ENCODE peak calls at places on chromosomes 13 and 19, in nine cellular contexts. D, P, J, S, V, L, I, Y and X are unnamed samples.

GRCh38 chr19:16626796-16627193 is 1.2 kb downstream of the MED26 start:
- DNase-seq in D (no peak), P (peak; percentile 23), J (peak; percentile 21), S (no peak), V (no peak), L (no peak), I (no peak), Y (no peak), X (peak; percentile 39)

GRCh38 chr19:31595521-31595920 is 246.3 kb upstream of the TSHZ3 start:
- DNase-seq in D (no peak), P (no peak), J (no peak), S (no peak), V (no peak), L (no peak), I (no peak), Y (no peak), X (no peak)

GRCh38 chr19:4866595-4867424 is 657 bp downstream of the PLIN3 start:
- DNase-seq in D (peak; percentile 64), P (peak; percentile 72), J (peak; percentile 80), S (peak; percentile 68), V (peak; percentile 82), L (no peak), I (peak; percentile 42), Y (peak; percentile 78), X (peak; percentile 77)

GRCh38 chr19:33690461-33691427 is 69.0 kb downstream of the CHST8 start:
- DNase-seq in D (no peak), P (no peak), J (no peak), S (no peak), V (no peak), L (no peak), I (no peak), Y (no peak), X (no peak)

GRCh38 chr13:63107163-63107935 is 1691.7 kb upstream of the PCDH20 start:
- DNase-seq in D (no peak), P (no peak), J (no peak), S (no peak), V (no peak), L (no peak), I (no peak), Y (no peak), X (no peak)

GRCh38 chr19:11269408-11269807 is 7.1 kb upstream of the DOCK6 start:
- DNase-seq in D (no peak), P (peak; percentile 48), J (no peak), S (no peak), V (no peak), L (no peak), I (no peak), Y (no peak), X (no peak)

GRCh38 chr13:36795463-36795862 is 23.6 kb upstream of the RFXAP start:
- DNase-seq in D (no peak), P (no peak), J (no peak), S (no peak), V (no peak), L (no peak), I (no peak), Y (no peak), X (no peak)

GRCh38 chr13:24670927-24671326 is 9.3 kb upstream of the ATP12A start:
- DNase-seq in D (no peak), P (peak; percentile 33), J (peak; percentile 77), S (no peak), V (peak; percentile 52), L (no peak), I (no peak), Y (no peak), X (peak; percentile 53)

GRCh38 chr19:42229855-42230331 is 9.8 kb downstream of the ZNF526 start:
- DNase-seq in D (no peak), P (no peak), J (no peak), S (no peak), V (no peak), L (no peak), I (no peak), Y (no peak), X (no peak)

GRCh38 chr19:6677924-6678689 is 8.1 kb upstream of the TNFSF14 start:
- DNase-seq in D (no peak), P (no peak), J (peak; percentile 67), S (no peak), V (no peak), L (no peak), I (no peak), Y (peak; percentile 71), X (no peak)

GRCh38 chr13:39023761-39024160 is 14.1 kb downstream of the PROSER1 start:
- DNase-seq in D (no peak), P (no peak), J (no peak), S (peak; percentile 41), V (no peak), L (no peak), I (no peak), Y (no peak), X (peak; percentile 7)
- H3K36me3 ChIP-seq in D (no peaks in the 10 kb centered on the region), P (peaks cover 48% of the 10 kb centered on the region), J (peaks cover 34% of the 10 kb centered on the region), S (no peaks in the 10 kb centered on the region), V (peaks cover 70% of the 10 kb centered on the region), L (peaks cover 32% of the 10 kb centered on the region), I (peaks cover 63% of the 10 kb centered on the region), Y (no peaks in the 10 kb centered on the region), X (peaks cover 84% of the 10 kb centered on the region)

GRCh38 chr13:67469623-67470022 is 239.5 kb upstream of the PCDH9 start:
- DNase-seq in D (no peak), P (no peak), J (no peak), S (no peak), V (no peak), L (no peak), I (no peak), Y (no peak), X (no peak)
- H3K9me3 ChIP-seq in D (peaks cover 4% of the 10 kb centered on the region), P (no peaks in the 10 kb centered on the region), J (no peaks in the 10 kb centered on the region), S (no peaks in the 10 kb centered on the region), V (no peaks in the 10 kb centered on the region), L (no peaks in the 10 kb centered on the region), I (no peaks in the 10 kb centered on the region), Y (peaks cover 3% of the 10 kb centered on the region), X (no peaks in the 10 kb centered on the region)

DNA sequence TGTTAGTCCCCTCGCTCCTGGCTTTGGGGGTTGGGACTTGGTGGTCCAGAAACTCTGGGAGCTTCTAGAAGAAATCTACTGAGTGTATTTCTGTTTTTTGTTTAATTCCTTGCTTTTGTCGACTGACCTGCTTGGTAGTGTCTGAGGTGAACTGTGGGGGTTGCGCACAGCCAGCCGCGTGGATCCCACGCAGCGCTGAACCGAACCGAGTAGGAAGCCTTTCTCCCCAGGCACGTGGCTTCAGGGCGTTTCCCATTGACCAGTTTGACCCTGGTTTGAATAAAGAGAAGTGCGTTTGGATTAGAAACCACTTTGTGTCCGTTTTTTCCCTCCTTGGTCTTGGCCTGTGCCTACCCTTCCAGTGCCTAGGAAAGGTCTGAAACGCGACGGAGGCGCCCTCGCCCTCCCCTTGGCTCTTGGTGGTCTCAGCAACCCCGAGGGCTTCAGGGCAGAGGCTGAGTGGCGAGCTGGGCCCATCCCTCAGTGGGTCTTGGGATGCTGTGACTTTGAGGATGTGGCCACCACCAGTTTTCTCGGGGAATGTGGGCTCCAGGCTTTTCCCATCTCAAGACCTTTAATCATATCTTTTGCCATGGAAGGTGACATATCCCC is 2.7 kb upstream of the RPS15 start:
- DNase-seq in D (no peak), P (no peak), J (no peak), S (no peak), V (no peak), L (no peak), I (no peak), Y (no peak), X (no peak)
- H3K36me3 ChIP-seq in D (peaks cover 5% of the 10 kb centered on the region), P (peaks cover 26% of the 10 kb centered on the region), J (no peaks in the 10 kb centered on the region), S (peaks cover 5% of the 10 kb centered on the region), V (peaks cover 63% of the 10 kb centered on the region), L (peaks cover 41% of the 10 kb centered on the region), I (peaks cover 69% of the 10 kb centered on the region), Y (no peaks in the 10 kb centered on the region), X (peaks cover 51% of the 10 kb centered on the region)

DNA sequence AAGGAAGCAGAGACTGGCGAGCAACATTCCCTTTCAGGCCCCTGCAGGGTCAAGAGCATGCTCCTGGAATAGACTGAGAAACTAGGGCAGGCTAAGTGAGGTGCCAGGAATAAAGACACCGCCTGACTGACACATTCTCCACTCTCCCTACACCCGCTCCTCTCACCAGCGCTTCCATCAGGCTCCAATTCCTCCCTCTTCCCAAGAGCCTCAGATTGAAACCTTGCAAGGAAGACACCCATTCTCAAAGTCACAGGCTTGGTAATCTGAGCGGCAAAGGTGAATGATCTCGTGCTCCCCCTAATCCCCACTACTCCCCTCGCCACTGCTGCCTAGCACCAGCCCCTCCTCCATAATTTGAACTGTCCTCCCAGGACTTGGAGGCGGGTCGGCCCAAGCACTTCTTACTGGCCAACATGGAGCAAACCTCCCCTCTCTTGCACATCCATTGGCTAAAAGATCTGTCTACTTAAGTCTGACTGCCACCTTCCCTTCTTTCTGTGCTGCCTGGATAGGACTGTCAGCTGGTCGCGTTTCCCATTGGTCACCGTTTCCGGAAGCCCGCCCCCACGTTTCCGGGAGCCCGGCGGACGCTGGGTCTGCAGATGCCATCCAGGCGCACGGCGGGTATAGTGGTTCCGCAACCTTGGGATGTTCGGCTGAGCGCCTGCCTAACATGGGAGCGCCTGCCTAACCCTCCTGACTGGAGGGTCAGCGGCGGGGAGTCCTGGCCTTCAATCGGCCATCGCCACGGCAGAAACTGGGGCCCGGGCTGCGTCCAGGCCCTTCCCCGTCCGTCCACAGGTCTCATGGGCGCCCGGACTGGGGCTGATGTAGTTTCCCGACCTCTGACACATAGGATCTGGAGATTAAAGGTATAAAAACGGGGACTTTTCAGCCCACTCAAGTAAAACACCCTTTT is 33.6 kb downstream of the ZNF383 start:
- DNase-seq in D (peak; percentile 77), P (peak; percentile 72), J (no peak), S (peak; percentile 48), V (peak; percentile 65), L (peak; percentile 11), I (no peak), Y (peak; percentile 51), X (peak; percentile 95)
- H3K9me3 ChIP-seq in D (peaks cover 84% of the 10 kb centered on the region), P (peaks cover 23% of the 10 kb centered on the region), J (peaks cover 20% of the 10 kb centered on the region), S (peaks cover 49% of the 10 kb centered on the region), V (peaks cover 59% of the 10 kb centered on the region), L (peaks cover 62% of the 10 kb centered on the region), I (peaks cover 6% of the 10 kb centered on the region), Y (peaks cover 36% of the 10 kb centered on the region), X (peaks cover 62% of the 10 kb centered on the region)